ENCODE peak calls at places on chromosomes 3 and 15, in four cellular contexts. D is K562, P is HepG2, O is HCT116. W is an unnamed sample.

GRCh38 chr3:107001635-107002034 is 375.6 kb upstream of the CCDC54 start:
- DNase-seq in D (no peak), P (no peak), O (no peak), W (no peak)

GRCh38 chr3:24387000-24387399 is 107.7 kb downstream of the THRB start:
- DNase-seq in D (no peak), P (no peak), O (no peak), W (no peak)

GRCh38 chr15:96331141-96331941 is 841 bp downstream of the NR2F2 start:
- DNase-seq in D (peak), P (no peak), O (no peak), W (no peak)

GRCh38 chr3:195591852-195592251 is 8.1 kb upstream of the APOD start:
- DNase-seq in D (no peak), P (no peak), O (no peak), W (no peak)

GRCh38 chr3:184284696-184285095 is 8.9 kb downstream of the ECE2 start:
- DNase-seq in D (peak), P (peak), O (peak), W (no peak)

GRCh38 chr15:51108933-51109550 is 14.3 kb upstream of the TNFAIP8L3 start:
- DNase-seq in D (no peak), P (no peak), O (no peak), W (no peak)

GRCh38 chr3:69542265-69543079 is 156.6 kb upstream of the FRMD4B start:
- DNase-seq in D (no peak), P (no peak), O (no peak), W (no peak)

GRCh38 chr3:170109579-170110293 is 71.8 kb downstream of the PHC3 start:
- DNase-seq in D (no peak), P (no peak), O (no peak), W (no peak)

GRCh38 chr15:98856540-98856907 is 151.1 kb downstream of the PGPEP1L start:
- DNase-seq in D (no peak), P (no peak), O (no peak), W (no peak)

GRCh38 chr3:142896201-142896755 is 7.4 kb upstream of the PCOLCE2 start:
- DNase-seq in D (no peak), P (no peak), O (no peak), W (no peak)

GRCh38 chr3:125356140-125357026 is 18.7 kb downstream of the ZNF148 start:
- DNase-seq in D (no peak), P (no peak), O (no peak), W (no peak)

GRCh38 chr15:68384451-68385239 is 47.3 kb downstream of the ITGA11 start:
- DNase-seq in D (no peak), P (no peak), O (no peak), W (no peak)

GRCh38 chr3:150083653-150084037 is 113.0 kb upstream of the PFN2 start:
- DNase-seq in D (no peak), P (no peak), O (no peak), W (no peak)

GRCh38 chr3:173371848-173372487 is 25.6 kb upstream of the NLGN1 start:
- DNase-seq in D (no peak), P (no peak), O (no peak), W (no peak)

GRCh38 chr3:29686889-29687592 is 406.2 kb downstream of the RBMS3 start:
- DNase-seq in D (no peak), P (no peak), O (no peak), W (no peak)

GRCh38 chr15:68616397-68616796 is 37.6 kb downstream of the CORO2B start:
- DNase-seq in D (no peak), P (no peak), O (no peak), W (no peak)

GRCh38 chr15:96125681-96126080 is 204.8 kb upstream of the NR2F2 start:
- DNase-seq in D (peak), P (no peak), O (no peak), W (no peak)

GRCh38 chr3:66427352-66427751 is 73.5 kb downstream of the LRIG1 start:
- DNase-seq in D (no peak), P (no peak), O (no peak), W (no peak)

GRCh38 chr3:128922804-128923459 is 43.5 kb downstream of the ACAD9 start:
- DNase-seq in D (no peak), P (no peak), O (no peak), W (no peak)

GRCh38 chr3:42084593-42084992 is 6.6 kb upstream of the TRAK1 start:
- DNase-seq in D (no peak), P (no peak), O (no peak), W (no peak)

GRCh38 chr15:84112025-84112424 is 123.5 kb upstream of the GOLGA6L4 start:
- DNase-seq in D (no peak), P (no peak), O (no peak), W (no peak)

GRCh38 chr3:108100906-108101305 is 10.1 kb upstream of the CD47 start:
- DNase-seq in D (no peak), P (no peak), O (no peak), W (no peak)

GRCh38 chr15:40358492-40359353 is 704 bp downstream of the DISP2 start:
- DNase-seq in D (peak), P (no peak), O (no peak), W (no peak)

GRCh38 chr3:108103971-108104797 is 13.4 kb upstream of the CD47 start:
- DNase-seq in D (peak), P (no peak), O (no peak), W (no peak)

GRCh38 chr15:62390793-62391543 is 225.9 kb upstream of the C2CD4B start:
- DNase-seq in D (peak), P (peak), O (no peak), W (no peak)

GRCh38 chr3:4711680-4711992 is 218.5 kb downstream of the ITPR1 start:
- DNase-seq in D (no peak), P (no peak), O (no peak), W (no peak)

GRCh38 chr3:9806137-9806536 is 3.9 kb upstream of the TTLL3 start:
- DNase-seq in D (no peak), P (no peak), O (no peak), W (no peak)

GRCh38 chr15:32870240-32871033 is 152.6 kb downstream of the GREM1 start:
- DNase-seq in D (peak), P (no peak), O (peak), W (peak)

GRCh38 chr3:43176666-43177065 is 70.8 kb upstream of the POMGNT2 start:
- DNase-seq in D (no peak), P (no peak), O (no peak), W (no peak)

GRCh38 chr3:43177092-43177491 is 71.2 kb upstream of the POMGNT2 start:
- DNase-seq in D (no peak), P (no peak), O (no peak), W (no peak)

GRCh38 chr3:43180027-43180426 is 74.1 kb upstream of the POMGNT2 start:
- DNase-seq in D (no peak), P (peak), O (no peak), W (no peak)

GRCh38 chr3:43181202-43181910 is 75.5 kb upstream of the POMGNT2 start:
- DNase-seq in D (no peak), P (no peak), O (no peak), W (no peak)

GRCh38 chr3:43178891-43179366 is 73.0 kb upstream of the POMGNT2 start:
- DNase-seq in D (no peak), P (peak), O (peak), W (no peak)
- TF ChIP-seq TCF7L2 in D (no peak), P (no peak), O (peak), W (no peak)

GRCh38 chr15:100902436-100903190 is 16.5 kb upstream of the LRRK1 start:
- DNase-seq in D (no peak), P (peak), O (no peak), W (no peak)
- TF ChIP-seq POLR2AphosphoS5 in D (no peak), P (no peak), O (no peak), W (no peak)

DNA sequence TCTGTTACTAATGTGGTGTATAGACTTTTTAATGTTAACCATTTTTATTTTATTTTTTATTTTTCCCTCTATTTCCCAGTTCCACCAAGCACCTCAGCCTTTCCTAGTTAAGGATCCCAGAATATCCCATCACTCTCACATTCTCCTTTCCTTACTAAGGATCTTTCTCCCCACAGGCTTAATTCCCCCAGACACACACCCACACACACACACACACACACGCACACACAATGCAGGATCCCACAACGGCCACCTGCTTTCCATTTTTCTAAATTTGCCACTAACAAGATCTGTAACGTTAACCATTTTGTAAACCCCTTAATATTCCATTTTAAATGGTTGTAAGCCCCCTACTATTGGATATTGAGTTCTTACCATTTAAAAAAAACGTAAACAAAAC is 404.1 kb downstream of the ZIC1 start:
- DNase-seq in D (no peak), P (no peak), O (no peak), W (no peak)
- TF ChIP-seq SIN3A in D (no peak), P (no peak), O (no peak), W (no peak)

GRCh38 chr15:91566116-91566515 is 287.4 kb upstream of the SLCO3A1 start:
- DNase-seq in D (no peak), P (no peak), O (no peak), W (no peak)

GRCh38 chr15:91568036-91568435 is 285.5 kb upstream of the SLCO3A1 start:
- DNase-seq in D (no peak), P (no peak), O (no peak), W (no peak)

GRCh38 chr15:91572110-91572509 is 281.4 kb upstream of the SLCO3A1 start:
- DNase-seq in D (no peak), P (no peak), O (no peak), W (no peak)
- TF ChIP-seq TCF7L2 in D (no peak), P (no peak), O (no peak), W (no peak)

W was measured in Panc1.